ENCODE peak calls at places on chromosomes 6 and 20, in six cellular contexts. One of them, this sample, is unnamed.

GRCh38 chr6:139544699-139545052 is 170.2 kb upstream of the CITED2 start:
- DNase-seq in CD8-positive, alpha-beta T cell: no peak
- DNase-seq in GM23248: no peak
- DNase-seq in esophagus muscularis mucosa: no peak
- DNase-seq in fibroblast of lung: no peak
- DNase-seq in endodermal cell: no peak
- DNase-seq in this sample: no peak

GRCh38 chr20:48295445-48295903 is 510.2 kb upstream of the SULF2 start:
- DNase-seq in CD8-positive, alpha-beta T cell: no peak
- DNase-seq in GM23248: peak
- DNase-seq in endodermal cell: peak
- DNase-seq in esophagus muscularis mucosa: no peak
- DNase-seq in fibroblast of lung: peak
- DNase-seq in this sample: peak

GRCh38 chr20:37961016-37961415 is 58.1 kb downstream of the VSTM2L start:
- DNase-seq in esophagus muscularis mucosa: no peak
- DNase-seq in GM23248: no peak
- DNase-seq in CD8-positive, alpha-beta T cell: no peak
- DNase-seq in endodermal cell: no peak
- DNase-seq in fibroblast of lung: no peak
- DNase-seq in this sample: no peak

GRCh38 chr6:126027601-126028000 is 41.3 kb downstream of the TRMT11 start:
- DNase-seq in fibroblast of lung: no peak
- DNase-seq in GM23248: peak
- DNase-seq in esophagus muscularis mucosa: no peak
- DNase-seq in CD8-positive, alpha-beta T cell: no peak
- DNase-seq in endodermal cell: no peak
- DNase-seq in this sample: no peak

GRCh38 chr6:155493694-155494143 is 38.1 kb upstream of the NOX3 start:
- DNase-seq in CD8-positive, alpha-beta T cell: no peak
- DNase-seq in GM23248: peak
- DNase-seq in endodermal cell: no peak
- DNase-seq in fibroblast of lung: peak
- DNase-seq in esophagus muscularis mucosa: no peak
- DNase-seq in this sample: peak

GRCh38 chr6:33161354-33162320 is 30.6 kb downstream of the COL11A2 start:
- DNase-seq in fibroblast of lung: peak
- DNase-seq in endodermal cell: peak
- DNase-seq in CD8-positive, alpha-beta T cell: peak
- DNase-seq in esophagus muscularis mucosa: no peak
- DNase-seq in GM23248: peak
- DNase-seq in this sample: peak

GRCh38 chr6:89145962-89146747 is at the start of gene PM20D2:
- DNase-seq in endodermal cell: peak
- DNase-seq in fibroblast of lung: peak
- DNase-seq in esophagus muscularis mucosa: no peak
- DNase-seq in CD8-positive, alpha-beta T cell: peak
- DNase-seq in GM23248: peak
- DNase-seq in this sample: peak

GRCh38 chr6:127855542-127856159 is 45.2 kb downstream of the THEMIS start:
- DNase-seq in fibroblast of lung: peak
- DNase-seq in esophagus muscularis mucosa: no peak
- DNase-seq in endodermal cell: peak
- DNase-seq in CD8-positive, alpha-beta T cell: peak
- DNase-seq in GM23248: peak
- DNase-seq in this sample: no peak

GRCh38 chr6:147806697-147807096 is 298.2 kb downstream of the SAMD5 start:
- DNase-seq in fibroblast of lung: no peak
- DNase-seq in CD8-positive, alpha-beta T cell: no peak
- DNase-seq in GM23248: no peak
- DNase-seq in esophagus muscularis mucosa: no peak
- DNase-seq in endodermal cell: peak
- DNase-seq in this sample: no peak

GRCh38 chr6:42783876-42784738 is 2.3 kb downstream of the BICRAL start:
- DNase-seq in GM23248: peak
- DNase-seq in endodermal cell: no peak
- DNase-seq in fibroblast of lung: peak
- DNase-seq in CD8-positive, alpha-beta T cell: no peak
- DNase-seq in esophagus muscularis mucosa: peak
- DNase-seq in this sample: no peak

GRCh38 chr20:17859616-17860232 is 108.9 kb downstream of the SNX5 start:
- DNase-seq in GM23248: no peak
- DNase-seq in endodermal cell: no peak
- DNase-seq in esophagus muscularis mucosa: no peak
- DNase-seq in CD8-positive, alpha-beta T cell: no peak
- DNase-seq in fibroblast of lung: no peak
- DNase-seq in this sample: no peak

GRCh38 chr6:168774381-168774780 is 333.4 kb downstream of the SMOC2 start:
- DNase-seq in esophagus muscularis mucosa: no peak
- DNase-seq in GM23248: peak
- DNase-seq in fibroblast of lung: no peak
- DNase-seq in CD8-positive, alpha-beta T cell: no peak
- DNase-seq in endodermal cell: no peak
- DNase-seq in this sample: no peak

GRCh38 chr20:54468082-54468481 is 7.3 kb upstream of the DOK5 start:
- DNase-seq in CD8-positive, alpha-beta T cell: no peak
- DNase-seq in endodermal cell: no peak
- DNase-seq in esophagus muscularis mucosa: no peak
- DNase-seq in fibroblast of lung: peak
- DNase-seq in GM23248: peak
- DNase-seq in this sample: no peak

GRCh38 chr6:170271771-170272314 is 19.0 kb downstream of the DLL1 start:
- DNase-seq in GM23248: no peak
- DNase-seq in esophagus muscularis mucosa: no peak
- DNase-seq in CD8-positive, alpha-beta T cell: peak
- DNase-seq in fibroblast of lung: no peak
- DNase-seq in endodermal cell: no peak
- DNase-seq in this sample: no peak

GRCh38 chr6:53359843-53360834 is 11.4 kb upstream of the ELOVL5 start:
- DNase-seq in GM23248: peak
- DNase-seq in esophagus muscularis mucosa: no peak
- DNase-seq in fibroblast of lung: peak
- DNase-seq in CD8-positive, alpha-beta T cell: no peak
- DNase-seq in endodermal cell: no peak
- DNase-seq in this sample: no peak

GRCh38 chr6:167474725-167475124 is 149.8 kb downstream of the TTLL2 start:
- DNase-seq in esophagus muscularis mucosa: no peak
- DNase-seq in GM23248: no peak
- DNase-seq in fibroblast of lung: no peak
- DNase-seq in endodermal cell: peak
- DNase-seq in CD8-positive, alpha-beta T cell: no peak
- DNase-seq in this sample: no peak

GRCh38 chr6:74764486-74764885 is 441.4 kb downstream of the COL12A1 start:
- DNase-seq in esophagus muscularis mucosa: no peak
- DNase-seq in GM23248: peak
- DNase-seq in fibroblast of lung: no peak
- DNase-seq in endodermal cell: no peak
- DNase-seq in CD8-positive, alpha-beta T cell: no peak
- DNase-seq in this sample: no peak

GRCh38 chr20:59945731-59946130 is 5.5 kb downstream of the FAM217B start:
- DNase-seq in fibroblast of lung: no peak
- DNase-seq in CD8-positive, alpha-beta T cell: no peak
- DNase-seq in endodermal cell: no peak
- DNase-seq in GM23248: no peak
- DNase-seq in esophagus muscularis mucosa: no peak
- DNase-seq in this sample: no peak

GRCh38 chr20:3380228-3381070 is 27.0 kb downstream of the DNAAF9 start:
- DNase-seq in GM23248: no peak
- DNase-seq in endodermal cell: no peak
- DNase-seq in fibroblast of lung: no peak
- DNase-seq in esophagus muscularis mucosa: no peak
- DNase-seq in CD8-positive, alpha-beta T cell: no peak
- DNase-seq in this sample: no peak

GRCh38 chr20:50844430-50845100 is 49.7 kb downstream of the BCAS4 start:
- DNase-seq in endodermal cell: no peak
- DNase-seq in GM23248: peak
- DNase-seq in fibroblast of lung: peak
- DNase-seq in CD8-positive, alpha-beta T cell: peak
- DNase-seq in esophagus muscularis mucosa: no peak
- DNase-seq in this sample: peak

GRCh38 chr6:134026597-134026996 is 25.8 kb downstream of the SLC2A12 start:
- DNase-seq in fibroblast of lung: peak
- DNase-seq in esophagus muscularis mucosa: no peak
- DNase-seq in GM23248: peak
- DNase-seq in endodermal cell: no peak
- DNase-seq in CD8-positive, alpha-beta T cell: no peak
- DNase-seq in this sample: peak

GRCh38 chr20:36170542-36171215 is 16.1 kb downstream of the EPB41L1 start:
- DNase-seq in CD8-positive, alpha-beta T cell: no peak
- DNase-seq in endodermal cell: no peak
- DNase-seq in fibroblast of lung: no peak
- DNase-seq in GM23248: no peak
- DNase-seq in esophagus muscularis mucosa: no peak
- DNase-seq in this sample: no peak

GRCh38 chr6:150874184-150874583 is 8.7 kb downstream of the MTHFD1L start:
- DNase-seq in endodermal cell: peak
- DNase-seq in esophagus muscularis mucosa: no peak
- DNase-seq in GM23248: no peak
- DNase-seq in fibroblast of lung: no peak
- DNase-seq in CD8-positive, alpha-beta T cell: no peak
- DNase-seq in this sample: no peak

GRCh38 chr6:150878347-150879213 is 13.1 kb downstream of the MTHFD1L start:
- DNase-seq in esophagus muscularis mucosa: no peak
- DNase-seq in CD8-positive, alpha-beta T cell: no peak
- DNase-seq in endodermal cell: peak
- DNase-seq in fibroblast of lung: no peak
- DNase-seq in GM23248: no peak
- DNase-seq in this sample: no peak

GRCh38 chr6:150880336-150880735 is 14.8 kb downstream of the MTHFD1L start:
- DNase-seq in GM23248: no peak
- DNase-seq in CD8-positive, alpha-beta T cell: no peak
- DNase-seq in esophagus muscularis mucosa: no peak
- DNase-seq in fibroblast of lung: no peak
- DNase-seq in endodermal cell: no peak
- DNase-seq in this sample: no peak

GRCh38 chr6:150876598-150876997 is 11.1 kb downstream of the MTHFD1L start:
- DNase-seq in esophagus muscularis mucosa: no peak
- DNase-seq in endodermal cell: no peak
- DNase-seq in GM23248: peak
- DNase-seq in CD8-positive, alpha-beta T cell: no peak
- DNase-seq in fibroblast of lung: peak
- DNase-seq in this sample: no peak

DNA sequence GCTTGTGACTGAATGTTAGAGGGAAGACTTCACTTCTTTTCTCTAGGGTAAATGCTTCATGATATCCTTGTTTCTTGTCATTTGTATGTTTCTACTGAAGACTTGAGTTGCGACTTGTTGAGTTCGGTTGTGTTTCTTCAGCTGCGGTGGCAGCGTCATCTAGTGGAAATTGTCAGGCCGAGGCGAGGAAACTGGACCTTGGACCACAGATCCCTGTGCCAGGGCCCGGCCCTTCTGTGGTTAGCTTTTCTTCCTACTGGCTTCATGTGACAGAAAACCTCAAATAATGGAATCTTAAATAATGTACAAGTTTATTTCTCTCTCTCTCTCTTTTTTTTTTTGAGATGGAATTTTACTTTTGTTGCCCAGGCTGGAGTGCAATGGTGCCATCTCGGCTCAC is 12.4 kb downstream of the MTHFD1L start:
- DNase-seq in endodermal cell: no peak
- DNase-seq in GM23248: no peak
- DNase-seq in esophagus muscularis mucosa: no peak
- DNase-seq in CD8-positive, alpha-beta T cell: no peak
- DNase-seq in fibroblast of lung: no peak
- DNase-seq in this sample: no peak
- H3K27ac ChIP-seq in endodermal cell: no peak
- H3K27ac ChIP-seq in GM23248: no peak
- H3K27ac ChIP-seq in esophagus muscularis mucosa: no peak
- H3K27ac ChIP-seq in CD8-positive, alpha-beta T cell: no peak
- H3K27ac ChIP-seq in fibroblast of lung: no peak
- H3K27ac ChIP-seq in this sample: no peak

DNA sequence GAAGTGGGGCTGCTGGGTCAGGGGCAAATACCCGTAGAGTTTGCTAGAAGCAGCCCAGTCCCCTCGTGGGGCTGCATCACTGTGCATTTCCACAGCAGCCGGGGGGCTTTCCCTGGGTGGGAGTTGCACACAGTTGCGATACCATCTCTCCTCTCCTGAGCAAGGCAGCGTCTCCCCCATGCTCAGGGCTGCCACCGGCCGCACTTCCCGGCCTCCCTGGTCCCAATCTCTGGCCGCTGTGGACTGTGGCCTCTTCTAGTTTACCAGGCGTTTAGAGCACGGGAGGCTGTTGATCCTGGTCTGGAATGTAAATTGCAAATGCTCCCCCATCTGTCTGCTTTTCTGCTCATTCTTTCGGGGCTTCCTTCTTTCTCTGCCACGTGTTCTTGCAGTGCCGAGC is 31.1 kb downstream of the OSBPL2 start:
- DNase-seq in CD8-positive, alpha-beta T cell: no peak
- DNase-seq in fibroblast of lung: no peak
- DNase-seq in endodermal cell: no peak
- DNase-seq in esophagus muscularis mucosa: no peak
- DNase-seq in GM23248: no peak
- DNase-seq in this sample: no peak
- H3K27ac ChIP-seq in CD8-positive, alpha-beta T cell: no peak
- H3K27ac ChIP-seq in fibroblast of lung: no peak
- H3K27ac ChIP-seq in endodermal cell: no peak
- H3K27ac ChIP-seq in esophagus muscularis mucosa: no peak
- H3K27ac ChIP-seq in GM23248: no peak
- H3K27ac ChIP-seq in this sample: no peak

GRCh38 chr20:41316602-41317535 is 662 bp downstream of the ZHX3 start:
- DNase-seq in endodermal cell: peak
- DNase-seq in GM23248: peak
- DNase-seq in fibroblast of lung: peak
- DNase-seq in esophagus muscularis mucosa: peak
- DNase-seq in CD8-positive, alpha-beta T cell: peak
- DNase-seq in this sample: peak
- H3K27ac ChIP-seq in endodermal cell: peak
- H3K27ac ChIP-seq in GM23248: peak
- H3K27ac ChIP-seq in fibroblast of lung: peak
- H3K27ac ChIP-seq in esophagus muscularis mucosa: peak
- H3K27ac ChIP-seq in CD8-positive, alpha-beta T cell: peak
- H3K27ac ChIP-seq in this sample: peak

GRCh38 chr20:11522359-11522758 is 395.3 kb upstream of the BTBD3 start:
- DNase-seq in GM23248: peak
- DNase-seq in CD8-positive, alpha-beta T cell: no peak
- DNase-seq in fibroblast of lung: no peak
- DNase-seq in endodermal cell: no peak
- DNase-seq in esophagus muscularis mucosa: no peak
- DNase-seq in this sample: no peak
- H3K27ac ChIP-seq in GM23248: no peak
- H3K27ac ChIP-seq in CD8-positive, alpha-beta T cell: no peak
- H3K27ac ChIP-seq in fibroblast of lung: no peak
- H3K27ac ChIP-seq in endodermal cell: no peak
- H3K27ac ChIP-seq in esophagus muscularis mucosa: no peak
- H3K27ac ChIP-seq in this sample: no peak

GRCh38 chr20:409697-410559 is 1.8 kb downstream of the RBCK1 start:
- DNase-seq in esophagus muscularis mucosa: no peak
- DNase-seq in endodermal cell: no peak
- DNase-seq in GM23248: no peak
- DNase-seq in CD8-positive, alpha-beta T cell: no peak
- DNase-seq in fibroblast of lung: no peak
- DNase-seq in this sample: no peak
- H3K27ac ChIP-seq in esophagus muscularis mucosa: no peak
- H3K27ac ChIP-seq in endodermal cell: no peak
- H3K27ac ChIP-seq in GM23248: no peak
- H3K27ac ChIP-seq in CD8-positive, alpha-beta T cell: peak
- H3K27ac ChIP-seq in fibroblast of lung: no peak
- H3K27ac ChIP-seq in this sample: no peak

This sample was measured in mammary epithelial cell.